ENCODE peak calls at places on chromosomes 6 and 20, in seven cellular contexts. F, B, K, W, R, Q and S are unnamed samples.

GRCh38 chr6:110035321-110035720 is 57.2 kb downstream of the GPR6 start:
- DNase-seq in W (no peak), B (no peak), Q (no peak), K (no peak), F (no peak), R (no peak), S (no peak)

GRCh38 chr20:50911030-50911429 is 20.2 kb downstream of the ADNP start:
- DNase-seq in R (no peak), F (peak; percentile 90), Q (no peak), B (no peak), W (no peak), K (no peak), S (no peak)

GRCh38 chr6:99612551-99613397 is 6.1 kb downstream of the PRDM13 start:
- DNase-seq in W (no peak), Q (no peak), R (no peak), K (no peak), B (peak; percentile 54), F (no peak), S (no peak)

GRCh38 chr6:139373154-139373927 is 1.1 kb downstream of the CITED2 start:
- DNase-seq in F (peak; percentile 79), W (peak; percentile 60), K (peak; percentile 79), B (peak; percentile 40), R (peak; percentile 87), Q (no peak), S (peak; percentile 82)

GRCh38 chr6:37674161-37674560 is 23.5 kb downstream of the MDGA1 start:
- DNase-seq in Q (no peak), W (no peak), K (no peak), B (no peak), F (no peak), R (no peak), S (no peak)

GRCh38 chr20:36786246-36786645 is 12.7 kb upstream of the DSN1 start:
- DNase-seq in R (no peak), Q (no peak), K (no peak), F (no peak), W (no peak), B (no peak), S (no peak)

GRCh38 chr20:56393133-56393472 is 658 bp downstream of the CSTF1 start:
- DNase-seq in W (no peak), F (peak; percentile 41), K (peak; percentile 11), Q (no peak), R (no peak), B (no peak), S (no peak)

GRCh38 chr6:121435444-121436069 is at the start of gene GJA1:
- DNase-seq in F (peak; percentile 87), R (no peak), B (peak; percentile 82), Q (no peak), K (peak; percentile 96), W (peak; percentile 76), S (no peak)

DNA sequence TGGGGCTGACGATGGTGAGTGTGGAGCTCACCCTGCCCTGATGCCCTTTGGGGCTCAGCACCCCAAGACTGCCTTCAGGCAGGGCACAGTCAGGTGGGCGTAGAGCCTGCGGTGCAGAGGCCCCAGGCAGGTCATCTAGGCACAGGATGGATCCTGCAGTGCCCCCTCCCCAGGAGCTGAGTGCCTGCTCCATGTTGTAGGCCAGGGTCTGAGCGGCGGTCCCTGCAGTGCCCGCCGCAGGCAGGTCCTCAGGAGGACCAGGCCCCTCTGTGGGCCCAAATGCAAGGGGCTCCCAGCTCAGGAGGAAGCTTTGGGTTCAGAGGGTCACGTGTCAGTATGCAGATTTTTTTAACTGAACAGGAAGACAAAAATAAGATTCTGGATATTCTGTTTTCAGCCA is 2.8 kb downstream of the MRGBP start:
- DNase-seq in F (no peak), K (no peak), Q (no peak), W (no peak), B (no peak), R (no peak), S (no peak)
- H3K27ac ChIP-seq in F (no peak overlapping the region), K (no peak overlapping the region), Q (no peak overlapping the region), W (no peak overlapping the region), B (no peak overlapping the region), R (no peak overlapping the region), S (no peak overlapping the region)

DNA sequence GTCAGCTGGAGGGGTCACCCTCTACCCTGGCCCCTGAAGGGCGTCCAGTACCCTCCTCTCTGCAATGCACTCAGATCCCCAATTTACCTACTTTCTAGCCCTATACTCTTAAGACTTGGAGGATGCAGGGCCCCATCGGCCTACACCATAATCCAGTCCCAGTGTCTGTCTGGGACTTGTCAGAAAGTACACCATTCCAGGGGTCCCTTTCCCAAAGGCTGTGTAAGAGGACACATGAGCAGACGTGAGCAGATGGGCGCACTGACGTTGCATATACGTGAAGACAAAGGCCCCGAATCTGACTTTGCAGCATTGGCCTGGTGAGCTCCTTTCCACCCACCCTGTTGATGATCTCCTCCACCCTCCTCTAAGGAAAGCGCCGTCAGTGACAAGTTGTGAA is 20.9 kb upstream of the SMOC2 start:
- DNase-seq in Q (no peak), K (no peak), B (no peak), W (no peak), R (no peak), F (no peak), S (no peak)
- H3K9me3 ChIP-seq in Q (no peaks in the 10 kb centered on the region), K (no peaks in the 10 kb centered on the region), B (no peaks in the 10 kb centered on the region), W (no peaks in the 10 kb centered on the region), R (no peaks in the 10 kb centered on the region), F (no peaks in the 10 kb centered on the region), S (no peaks in the 10 kb centered on the region)

DNA sequence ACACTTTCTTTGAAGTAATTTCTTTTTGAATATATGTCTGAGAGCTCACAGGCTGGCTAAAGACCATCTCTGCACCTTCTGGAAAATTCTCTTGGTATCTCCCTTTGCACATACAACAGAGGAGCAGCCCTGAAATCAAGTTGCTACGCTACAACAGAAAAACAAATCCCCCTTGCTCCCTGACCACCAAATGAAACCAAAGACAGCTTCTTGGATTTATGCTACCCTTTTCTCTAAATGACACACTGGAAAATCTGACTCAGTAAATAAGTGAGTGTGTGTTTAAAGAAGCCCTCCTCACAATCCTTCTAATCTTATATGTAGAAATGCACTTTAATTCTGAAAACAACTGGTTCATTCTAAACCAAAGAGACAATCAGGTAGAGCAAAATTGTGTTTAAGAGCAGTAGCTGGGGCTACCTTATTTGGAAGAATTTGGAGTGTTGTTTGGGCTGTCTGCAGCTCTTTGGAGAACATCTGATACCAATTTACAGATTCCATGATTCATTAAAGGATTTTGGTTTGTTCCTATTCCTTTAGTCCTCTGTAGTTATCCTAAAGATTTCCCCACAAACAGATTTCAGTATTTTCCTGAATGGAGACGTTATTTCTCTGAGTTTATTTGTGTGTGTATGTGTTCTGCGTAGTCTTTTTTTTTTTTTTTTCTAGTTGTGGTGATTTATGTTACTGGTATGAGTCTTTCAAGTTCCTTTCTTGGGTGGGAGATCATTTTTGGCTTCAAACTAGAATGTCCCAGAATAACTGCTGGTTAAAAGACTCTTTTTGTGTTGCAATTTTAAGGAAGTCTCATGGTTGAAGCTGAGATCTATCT is 36.4 kb upstream of the UTRN start:
- DNase-seq in F (peak; percentile 92), B (no peak), Q (no peak), K (no peak), R (no peak), W (no peak), S (no peak)
- H3K27ac ChIP-seq in F (peak overlapping the region; percentile 93), B (no peak overlapping the region), Q (no peak overlapping the region), K (no peak overlapping the region), R (no peak overlapping the region), W (no peak overlapping the region), S (no peak overlapping the region)

GRCh38 chr6:4840169-4840568 is 64.0 kb downstream of the CDYL start:
- DNase-seq in B (no peak), Q (no peak), W (no peak), K (no peak), R (no peak), F (no peak), S (no peak)
- H3K9me3 ChIP-seq in B (no peaks in the 10 kb centered on the region), Q (no peaks in the 10 kb centered on the region), W (peaks cover 55% of the 10 kb centered on the region), K (peaks cover 36% of the 10 kb centered on the region), R (peaks cover 1% of the 10 kb centered on the region), F (peaks cover 2% of the 10 kb centered on the region), S (peaks cover 39% of the 10 kb centered on the region)

DNA sequence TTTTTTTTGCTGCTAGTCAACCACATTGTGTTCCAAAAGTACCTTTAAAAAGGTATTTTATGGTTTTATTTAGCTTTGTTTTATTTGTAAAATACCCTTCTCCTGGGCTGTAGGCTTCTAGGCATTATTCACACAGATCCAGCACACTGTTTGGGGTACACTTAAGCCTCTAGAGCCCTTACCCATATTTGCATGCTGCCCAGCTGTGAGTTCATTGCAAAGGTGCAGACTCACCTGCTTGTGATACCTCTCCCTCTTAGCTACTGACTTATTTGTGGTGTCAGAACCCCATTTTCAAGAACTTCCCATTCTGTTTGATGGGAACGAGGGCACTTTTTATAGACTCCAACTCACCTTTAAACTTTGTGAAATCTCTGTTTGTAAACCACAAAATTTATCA is 69.8 kb downstream of the RIN2 start:
- DNase-seq in R (no peak), Q (no peak), K (no peak), F (no peak), W (no peak), B (no peak), S (no peak)
- H3K27ac ChIP-seq in R (no peak overlapping the region), Q (no peak overlapping the region), K (no peak overlapping the region), F (no peak overlapping the region), W (no peak overlapping the region), B (no peak overlapping the region), S (no peak overlapping the region)

DNA sequence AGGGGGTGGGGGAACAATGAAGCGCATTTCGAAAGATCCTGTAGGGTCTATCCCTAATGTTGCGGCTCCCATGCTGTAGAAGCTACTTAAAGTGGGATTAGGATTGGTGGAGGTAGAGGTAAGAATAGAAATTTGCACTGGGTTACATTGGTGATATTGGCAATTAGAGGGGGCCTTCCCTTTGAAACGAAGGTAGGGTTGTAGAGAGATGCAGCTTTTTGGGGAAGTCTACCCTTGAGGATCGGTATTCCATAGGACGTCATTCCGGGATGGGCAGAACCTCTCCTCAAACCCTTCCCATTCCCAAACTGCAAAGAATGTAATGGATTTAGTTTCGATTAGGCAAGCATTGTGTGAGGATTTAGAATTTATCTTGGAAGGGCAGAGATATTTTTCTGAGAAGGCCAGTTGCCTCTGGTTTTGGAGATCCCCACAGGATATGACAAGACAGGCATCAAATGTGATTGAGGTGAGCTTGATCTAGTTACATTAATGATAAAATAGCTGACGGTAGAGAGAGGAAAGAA is 5.4 kb upstream of the ZNFX1 start:
- DNase-seq in Q (no peak), R (no peak), W (no peak), K (peak; percentile 14), F (no peak), B (no peak), S (no peak)
- H3K9me3 ChIP-seq in Q (no peaks in the 10 kb centered on the region), R (peaks cover 13% of the 10 kb centered on the region), W (peaks cover 50% of the 10 kb centered on the region), K (peaks cover 43% of the 10 kb centered on the region), F (no peaks in the 10 kb centered on the region), B (no peaks in the 10 kb centered on the region), S (peaks cover 47% of the 10 kb centered on the region)

DNA sequence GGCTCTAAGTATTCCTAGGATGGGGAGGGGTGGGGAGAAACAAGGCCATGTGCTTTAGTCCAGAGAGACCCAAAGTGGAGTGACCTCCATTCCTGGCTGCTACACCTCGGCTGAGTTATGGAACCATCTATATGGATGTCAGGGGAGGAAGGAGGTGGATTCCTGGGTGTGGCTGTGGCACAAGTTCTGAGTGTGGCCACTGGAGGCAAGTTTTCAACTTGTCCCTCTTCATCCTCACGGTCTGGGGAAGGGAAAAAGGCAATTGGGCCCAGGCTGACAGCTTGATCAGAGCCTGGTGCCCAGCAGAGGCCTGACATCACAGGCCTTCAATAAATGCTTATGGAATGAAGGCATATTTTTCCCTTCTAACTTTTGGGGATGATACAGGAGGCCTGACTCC is 2.0 kb upstream of the ITPR3 start:
- DNase-seq in K (no peak), Q (no peak), F (peak; percentile 22), R (no peak), W (no peak), B (no peak), S (no peak)
- H3K27ac ChIP-seq in K (no peak overlapping the region), Q (peak overlapping the region; percentile 93), F (peak overlapping the region; percentile 68), R (no peak overlapping the region), W (peak overlapping the region; percentile 80), B (no peak overlapping the region), S (peak overlapping the region; percentile 96)

GRCh38 chr6:80872194-80872950 is 765.9 kb downstream of the BCKDHB start:
- DNase-seq in B (no peak), W (peak; percentile 26), K (peak; percentile 88), Q (no peak), F (peak; percentile 25), R (no peak), S (no peak)

GRCh38 chr6:80872951-80873308 is 766.5 kb downstream of the BCKDHB start:
- DNase-seq in Q (no peak), F (no peak), R (no peak), W (no peak), K (peak; percentile 67), B (no peak), S (no peak)
- H3K9me3 ChIP-seq in Q (no peaks in the 10 kb centered on the region), F (no peaks in the 10 kb centered on the region), R (no peaks in the 10 kb centered on the region), W (peaks cover 8% of the 10 kb centered on the region), K (no peaks in the 10 kb centered on the region), B (no peaks in the 10 kb centered on the region), S (no peaks in the 10 kb centered on the region)